ENCODE peak calls at places on chromosome 12, in ten cellular contexts. W, T, A, O, R, M, F, V, Q and Y are unnamed samples.

GRCh38 chr12:111074965-111075364 is 154.6 kb upstream of the MYL2 start:
- DNase-seq in W (no peak), T (no peak), A (no peak), O (no peak), R (no peak), M (no peak), F (no peak), V (no peak), Q (no peak), Y (no peak)

GRCh38 chr12:49304161-49304560 is 9.2 kb downstream of the PRPH start:
- DNase-seq in W (no peak), T (no peak), A (no peak), O (no peak), R (no peak), M (peak; percentile 51), F (no peak), V (peak; percentile 31), Q (peak; percentile 49), Y (no peak)

GRCh38 chr12:124695861-124696260 is 128.4 kb upstream of the NCOR2 start:
- DNase-seq in W (no peak), T (no peak), A (no peak), O (no peak), R (peak; percentile 49), M (no peak), F (no peak), V (no peak), Q (peak; percentile 44), Y (no peak)

GRCh38 chr12:15996254-15996653 is 85.1 kb downstream of the DERA start:
- DNase-seq in W (no peak), T (no peak), A (no peak), O (peak; percentile 29), R (peak; percentile 55), M (no peak), F (peak; percentile 20), V (no peak), Q (peak; percentile 64), Y (no peak)

GRCh38 chr12:69886715-69887114 is 61.7 kb downstream of the MYRFL start:
- DNase-seq in W (no peak), T (no peak), A (no peak), O (no peak), R (no peak), M (no peak), F (no peak), V (no peak), Q (no peak), Y (no peak)

GRCh38 chr12:49730568-49731101 is 10.7 kb upstream of the TMBIM6 start:
- DNase-seq in W (no peak), T (no peak), A (no peak), O (no peak), R (no peak), M (no peak), F (peak; percentile 38), V (no peak), Q (no peak), Y (no peak)

GRCh38 chr12:128570191-128571065 is 253.3 kb downstream of the SLC15A4 start:
- DNase-seq in W (no peak), T (no peak), A (no peak), O (no peak), R (no peak), M (no peak), F (no peak), V (no peak), Q (no peak), Y (peak; percentile 21)

GRCh38 chr12:3304436-3305135 is 186.4 kb upstream of the PRMT8 start:
- DNase-seq in W (no peak), T (peak; percentile 93), A (no peak), O (peak; percentile 41), R (no peak), M (peak; percentile 83), F (peak; percentile 41), V (peak; percentile 27), Q (peak; percentile 91), Y (no peak)

GRCh38 chr12:104956870-104957301 is 1.2 kb downstream of the SLC41A2 start:
- DNase-seq in W (no peak), T (no peak), A (no peak), O (no peak), R (no peak), M (no peak), F (no peak), V (no peak), Q (no peak), Y (no peak)

GRCh38 chr12:104958009-104958945 is at the start of gene SLC41A2:
- DNase-seq in W (peak; percentile 77), T (peak; percentile 84), A (peak; percentile 89), O (peak; percentile 93), R (peak; percentile 84), M (peak; percentile 76), F (peak; percentile 96), V (peak; percentile 55), Q (peak; percentile 96), Y (peak; percentile 97)

GRCh38 chr12:104957388-104958008 is 592 bp downstream of the SLC41A2 start:
- DNase-seq in W (peak; percentile 38), T (no peak), A (peak; percentile 54), O (no peak), R (no peak), M (no peak), F (peak; percentile 36), V (no peak), Q (no peak), Y (no peak)

GRCh38 chr12:104953323-104953722 is 4.8 kb downstream of the SLC41A2 start:
- DNase-seq in W (no peak), T (no peak), A (no peak), O (peak; percentile 52), R (no peak), M (no peak), F (peak; percentile 64), V (no peak), Q (no peak), Y (no peak)

DNA sequence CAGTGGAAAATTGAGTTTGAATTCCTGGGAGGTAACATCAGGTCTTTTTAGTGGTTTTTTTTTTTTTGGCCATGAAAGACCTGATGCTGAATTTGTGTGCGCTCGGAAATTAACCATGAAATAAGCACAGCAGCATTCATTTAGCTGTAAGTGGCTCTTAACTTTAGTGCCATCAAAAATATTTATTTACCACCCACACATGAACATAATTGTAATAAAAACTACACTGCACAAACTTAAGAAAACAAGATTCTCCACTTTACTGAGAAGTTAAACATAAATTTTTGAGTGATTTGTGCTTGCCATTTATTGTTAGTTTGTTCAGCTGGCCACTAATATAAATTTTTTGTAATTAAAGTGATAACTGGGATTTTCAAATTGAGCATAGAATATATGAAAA is 2.4 kb downstream of the SLC41A2 start:
- DNase-seq in W (no peak), T (no peak), A (no peak), O (no peak), R (no peak), M (no peak), F (no peak), V (no peak), Q (no peak), Y (no peak)
- TF ChIP-seq CTCF in W (no peak), T (no peak), A (no peak), O (no peak), R (no peak), M (no peak), F (no peak), V (no peak), Q (no peak), Y (no peak)

DNA sequence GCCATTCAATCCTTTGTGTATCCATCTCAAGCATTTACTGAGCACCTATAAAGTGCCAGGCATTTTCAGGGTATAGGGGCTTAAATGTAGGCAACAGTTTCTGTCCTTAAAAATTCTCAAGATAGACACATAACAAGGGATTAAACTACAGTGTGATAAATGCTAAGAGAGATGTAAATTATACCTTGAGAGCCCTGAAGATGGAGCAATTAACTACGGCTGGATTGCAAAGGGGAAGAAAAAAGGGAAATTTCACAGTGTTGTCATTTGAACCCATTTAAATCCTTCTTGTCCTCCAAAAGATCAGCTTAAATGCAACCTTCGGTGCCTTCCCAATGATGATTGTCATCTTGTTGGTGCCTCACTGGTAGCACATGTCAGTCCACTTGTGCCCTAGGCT is 11.5 kb upstream of the IL26 start:
- DNase-seq in W (no peak), T (no peak), A (no peak), O (no peak), R (no peak), M (no peak), F (no peak), V (no peak), Q (no peak), Y (no peak)
- TF ChIP-seq CTCF in W (no peak), T (no peak), A (no peak), O (no peak), R (no peak), M (peak; percentile 34), F (no peak), V (no peak), Q (peak; percentile 25), Y (no peak)

GRCh38 chr12:109131522-109132050 is 15.2 kb downstream of the ACACB start:
- DNase-seq in W (peak; percentile 78), T (no peak), A (no peak), O (peak; percentile 61), R (no peak), M (no peak), F (no peak), V (no peak), Q (no peak), Y (no peak)

GRCh38 chr12:109130297-109130696 is 13.9 kb downstream of the ACACB start:
- DNase-seq in W (peak; percentile 54), T (no peak), A (no peak), O (no peak), R (no peak), M (no peak), F (no peak), V (no peak), Q (no peak), Y (no peak)

GRCh38 chr12:109137055-109137454 is 20.7 kb downstream of the ACACB start:
- DNase-seq in W (no peak), T (no peak), A (no peak), O (no peak), R (no peak), M (no peak), F (no peak), V (no peak), Q (no peak), Y (no peak)

GRCh38 chr12:109130755-109131521 is 14.6 kb downstream of the ACACB start:
- DNase-seq in W (peak; percentile 87), T (no peak), A (no peak), O (peak; percentile 83), R (no peak), M (no peak), F (no peak), V (no peak), Q (no peak), Y (no peak)

GRCh38 chr12:109134186-109134917 is 18.0 kb downstream of the ACACB start:
- DNase-seq in W (peak; percentile 73), T (no peak), A (no peak), O (peak; percentile 60), R (peak; percentile 81), M (no peak), F (peak; percentile 42), V (peak; percentile 55), Q (no peak), Y (peak; percentile 34)
- TF ChIP-seq CTCF in W (peak; percentile 49), T (peak; percentile 51), A (peak; percentile 13), O (peak; percentile 53), R (peak; percentile 80), M (peak; percentile 53), F (peak; percentile 58), V (peak; percentile 74), Q (peak; percentile 70), Y (no peak)

DNA sequence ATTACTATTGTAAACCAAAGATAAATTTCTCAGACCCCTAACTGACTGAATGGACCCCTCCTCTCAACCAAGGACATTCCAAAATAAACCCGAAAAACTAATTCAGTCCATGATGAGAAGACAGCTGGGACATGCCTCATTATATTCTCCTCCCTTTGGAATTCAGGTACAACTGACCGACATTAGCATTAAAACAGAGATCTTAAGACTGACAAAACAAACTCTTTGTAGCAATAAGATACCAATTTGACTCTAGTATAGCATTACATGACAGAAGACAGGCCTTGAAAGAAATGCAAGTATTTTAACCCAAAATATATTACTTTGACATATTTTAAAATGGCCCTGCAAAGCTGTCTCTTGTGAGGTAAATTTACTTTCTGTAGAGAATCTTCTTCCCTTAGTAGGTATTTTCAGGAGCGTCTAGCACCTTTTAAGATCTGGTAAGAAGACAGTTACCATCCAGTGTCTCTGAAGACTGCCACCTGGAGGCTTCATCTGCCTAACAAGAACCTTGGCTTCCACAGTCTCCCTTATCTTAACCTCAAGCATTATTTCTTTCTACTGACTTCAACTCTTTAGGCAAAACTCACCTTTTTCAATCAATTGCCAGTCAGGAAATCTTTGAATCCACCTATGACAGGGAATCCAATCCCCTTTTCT is 957.5 kb downstream of the SLC6A15 start:
- DNase-seq in W (no peak), T (no peak), A (no peak), O (no peak), R (peak; percentile 57), M (peak; percentile 9), F (peak; percentile 12), V (no peak), Q (no peak), Y (no peak)
- TF ChIP-seq CTCF in W (no peak), T (peak; percentile 35), A (no peak), O (no peak), R (peak; percentile 71), M (peak; percentile 46), F (peak; percentile 20), V (peak; percentile 8), Q (no peak), Y (no peak)